ENCODE peak calls at places on chromosomes 3 and 15, in five cellular contexts. K is astrocyte of the spinal cord, G is dorsolateral prefrontal cortex, I is HFF-Myc, D is fibroblast of pulmonary artery. U is an unnamed sample.
A peak's percentile ranks its signal among the peaks of the same experiment; 100 is the strongest.

GRCh38 chr3:136617123-136617700 is 135.0 kb downstream of the STAG1 start:
- DNase-seq in K (no peak), I (no peak), D (no peak), G (no peak), U (no peak)

GRCh38 chr3:114664006-114664405 is 370.2 kb downstream of the TIGIT start:
- DNase-seq in K (no peak), D (no peak), G (no peak), I (no peak), U (peak; percentile 38)

GRCh38 chr15:65373163-65373651 is 4.6 kb downstream of the IGDCC3 start:
- DNase-seq in K (no peak), D (no peak), I (no peak), G (no peak), U (no peak)

GRCh38 chr3:86173401-86173800 is 817.5 kb downstream of the VGLL3 start:
- DNase-seq in I (no peak), D (no peak), K (no peak), G (no peak), U (no peak)

GRCh38 chr3:126664591-126665214 is 9.8 kb upstream of the TXNRD3 start:
- DNase-seq in D (no peak), I (no peak), G (no peak), K (peak; percentile 17), U (no peak)

GRCh38 chr15:59688383-59688887 is 685 bp downstream of the BNIP2 start:
- DNase-seq in I (peak; percentile 9), K (peak; percentile 71), G (no peak), D (peak; percentile 88), U (no peak)

GRCh38 chr3:4977001-4977888 is 2.0 kb upstream of the BHLHE40 start:
- DNase-seq in D (peak; percentile 91), I (no peak), K (peak; percentile 92), G (peak; percentile 62), U (peak; percentile 85)

GRCh38 chr3:169695051-169695450 is 31.5 kb upstream of the MECOM start:
- DNase-seq in K (no peak), I (no peak), G (no peak), D (peak; percentile 35), U (no peak)

GRCh38 chr3:170815340-170815739 is 54.7 kb downstream of the RPL22L1 start:
- DNase-seq in D (no peak), G (no peak), K (peak; percentile 29), I (no peak), U (no peak)

GRCh38 chr15:40549894-40550293 is 14.9 kb downstream of the CCDC32 start:
- DNase-seq in G (no peak), K (no peak), I (no peak), D (no peak), U (no peak)

GRCh38 chr3:117540583-117540982 is 831.0 kb downstream of the TUSC7 start:
- DNase-seq in K (no peak), D (no peak), G (no peak), I (no peak), U (no peak)

GRCh38 chr3:131708216-131708615 is 205.4 kb upstream of the MRPL3 start:
- DNase-seq in I (no peak), K (peak; percentile 23), G (no peak), D (no peak), U (no peak)

GRCh38 chr15:28992340-28992864 is 106.6 kb downstream of the APBA2 start:
- DNase-seq in K (no peak), I (no peak), G (no peak), D (no peak), U (no peak)

GRCh38 chr3:50675179-50676030 is 678 bp downstream of the DOCK3 start:
- DNase-seq in K (no peak), D (no peak), I (no peak), G (peak; percentile 81), U (no peak)

GRCh38 chr3:195128255-195129071 is 142.5 kb downstream of the XXYLT1 start:
- DNase-seq in G (no peak), I (no peak), K (peak; percentile 50), D (peak; percentile 49), U (no peak)

GRCh38 chr3:159838936-159839335 is 149.7 kb upstream of the IL12A start:
- DNase-seq in K (no peak), D (no peak), I (no peak), G (no peak), U (no peak)

GRCh38 chr3:186671051-186671450 is 5.2 kb downstream of the HRG start:
- DNase-seq in D (no peak), G (no peak), I (no peak), K (no peak), U (no peak)

GRCh38 chr15:98785796-98786581 is 137.7 kb downstream of the IGF1R start:
- DNase-seq in G (no peak), K (no peak), D (no peak), I (no peak), U (peak; percentile 78)
- H3K4me3 ChIP-seq in G (no peak overlapping the region), K (no peak overlapping the region), D (no peak overlapping the region), I (no peak overlapping the region), U (peak overlapping the region; percentile 13)

DNA sequence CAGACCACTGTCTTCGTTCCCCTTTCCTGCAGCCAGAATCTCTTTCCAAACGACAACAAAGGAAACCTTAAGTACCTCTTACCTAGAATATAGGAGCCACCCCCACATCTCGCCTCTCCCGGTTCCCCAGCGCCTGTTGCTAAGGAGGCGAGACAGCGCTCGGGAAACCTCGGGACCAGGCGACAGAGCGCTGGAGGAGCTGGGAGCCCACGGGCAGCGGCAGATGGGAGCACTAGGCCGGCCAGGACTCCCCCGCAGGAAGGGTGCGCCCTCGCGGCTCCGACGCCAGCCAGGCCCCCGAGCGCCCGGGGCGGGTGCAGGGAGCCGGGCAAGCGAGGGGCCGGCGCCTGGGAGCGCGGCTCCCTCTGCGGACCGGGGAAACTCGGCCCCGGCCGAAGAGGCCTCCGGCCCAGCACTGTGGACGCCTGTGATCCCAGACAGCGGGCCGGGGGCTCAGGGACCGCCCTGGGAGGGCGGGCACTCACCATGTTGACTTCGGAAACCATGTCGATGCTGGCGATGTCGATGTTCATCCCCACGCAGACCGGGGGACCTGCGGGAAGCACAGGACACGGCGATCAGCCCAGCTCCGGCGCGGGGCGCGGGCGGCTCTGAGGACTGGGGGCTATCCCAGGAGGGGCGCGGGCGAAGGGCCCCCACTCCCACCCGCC is 814 bp downstream of the GABRB3 start:
- DNase-seq in K (no peak), G (peak; percentile 53), I (no peak), D (peak; percentile 3), U (no peak)
- H3K4me3 ChIP-seq in K (no peak overlapping the region), G (peak overlapping the region; percentile 55), I (no peak overlapping the region), D (no peak overlapping the region), U (peak overlapping the region; percentile 32)

GRCh38 chr15:98779463-98780071 is 131.2 kb downstream of the IGF1R start:
- DNase-seq in K (peak; percentile 72), G (peak; percentile 83), D (peak; percentile 78), I (peak; percentile 42), U (no peak)
- H3K4me3 ChIP-seq in K (no peak overlapping the region), G (no peak overlapping the region), D (no peak overlapping the region), I (no peak overlapping the region), U (no peak overlapping the region)

DNA sequence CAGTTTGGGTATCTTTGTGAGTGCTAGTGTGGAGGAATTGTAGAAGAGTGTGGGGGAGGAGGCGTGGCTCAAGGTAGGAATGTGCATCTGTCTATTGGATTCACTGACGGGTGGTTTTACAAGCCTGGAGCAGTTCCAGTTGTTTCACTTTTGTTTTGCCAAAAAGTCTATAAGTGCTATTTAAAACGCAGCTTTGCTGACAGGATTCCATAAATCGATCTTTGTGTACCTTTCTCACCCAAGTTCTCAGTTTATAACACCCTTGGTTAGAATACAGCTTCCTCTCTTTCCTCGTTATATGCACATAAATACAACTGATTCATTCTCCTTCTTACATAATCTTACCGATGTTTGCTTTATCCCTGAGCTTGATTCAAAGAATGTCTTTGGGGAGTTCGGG is 123.2 kb upstream of the UBE2E2 start:
- DNase-seq in G (no peak), D (peak; percentile 15), K (no peak), I (no peak), U (no peak)
- H3K4me3 ChIP-seq in G (no peak overlapping the region), D (no peak overlapping the region), K (no peak overlapping the region), I (no peak overlapping the region), U (no peak overlapping the region)

DNA sequence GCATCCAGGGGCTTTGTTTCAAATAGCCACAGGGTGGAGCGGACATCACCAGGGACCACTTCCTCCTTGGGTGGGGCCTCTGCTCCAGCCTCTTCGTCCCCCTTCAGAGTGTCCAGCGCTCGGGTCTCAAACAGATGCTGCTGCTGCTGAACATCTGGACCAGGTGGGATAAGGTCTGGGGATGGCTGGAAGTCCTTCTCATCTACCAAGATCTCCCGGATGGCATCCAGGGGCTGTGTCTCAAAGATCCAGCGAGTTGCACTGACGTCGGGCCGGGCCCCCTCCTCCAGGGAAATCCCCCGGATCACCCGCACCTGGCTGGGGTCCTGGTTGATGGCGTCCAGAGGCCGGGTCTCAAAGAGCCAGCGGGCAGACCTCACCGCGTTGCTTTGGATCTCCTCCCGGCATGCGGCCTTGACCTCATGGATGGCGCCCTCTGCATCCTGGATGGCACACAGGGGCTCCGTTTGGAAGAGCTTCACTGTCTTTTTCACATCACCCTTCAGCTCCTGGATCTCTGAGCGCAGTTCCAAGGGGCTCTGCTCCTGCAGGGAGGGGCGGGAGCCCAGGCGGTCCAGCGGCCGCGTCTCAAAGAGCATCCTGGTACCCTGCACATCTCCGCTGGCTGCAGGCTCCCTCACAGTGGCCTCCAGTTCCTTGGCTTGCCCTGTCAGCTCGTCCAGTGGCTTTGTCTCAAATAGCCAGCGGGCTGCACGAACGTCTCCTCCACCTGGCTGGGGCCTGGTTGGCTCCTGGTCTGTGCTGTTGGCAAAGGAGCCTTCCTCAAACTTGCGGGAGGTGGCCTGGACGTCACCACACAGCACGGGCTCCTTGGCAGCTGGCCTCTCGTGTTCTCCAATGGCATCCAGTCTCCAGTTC is 3.9 kb downstream of the XIRP1 start:
- DNase-seq in G (no peak), D (no peak), K (no peak), I (no peak), U (no peak)
- H3K4me3 ChIP-seq in G (no peak overlapping the region), D (no peak overlapping the region), K (no peak overlapping the region), I (no peak overlapping the region), U (no peak overlapping the region)

GRCh38 chr15:85606721-85607120 is 188.0 kb downstream of the KLHL25 start:
- DNase-seq in K (no peak), D (no peak), I (no peak), G (no peak), U (no peak)
- H3K4me3 ChIP-seq in K (no peak overlapping the region), D (no peak overlapping the region), I (no peak overlapping the region), G (no peak overlapping the region), U (no peak overlapping the region)

GRCh38 chr3:30269751-30270445 is 336.5 kb upstream of the TGFBR2 start:
- DNase-seq in I (no peak), K (no peak), G (no peak), D (no peak), U (no peak)
- H3K4me3 ChIP-seq in I (no peak overlapping the region), K (no peak overlapping the region), G (no peak overlapping the region), D (no peak overlapping the region), U (no peak overlapping the region)

GRCh38 chr3:120177907-120178306 is 83.7 kb upstream of the GSK3B start:
- DNase-seq in G (no peak), I (no peak), K (peak; percentile 12), D (peak; percentile 34), U (no peak)

GRCh38 chr3:120174811-120175210 is 80.6 kb upstream of the GSK3B start:
- DNase-seq in D (no peak), I (no peak), G (no peak), K (no peak), U (no peak)

GRCh38 chr3:120180731-120181412 is 86.6 kb upstream of the GSK3B start:
- DNase-seq in I (no peak), G (no peak), K (no peak), D (no peak), U (no peak)

GRCh38 chr3:120173056-120173675 is 78.9 kb upstream of the GSK3B start:
- DNase-seq in D (no peak), K (peak; percentile 8), I (no peak), G (no peak), U (no peak)

GRCh38 chr3:120177151-120177550 is 82.9 kb upstream of the GSK3B start:
- DNase-seq in G (no peak), K (peak; percentile 76), I (peak; percentile 58), D (peak; percentile 91), U (no peak)
- H3K4me3 ChIP-seq in G (no peak overlapping the region), K (no peak overlapping the region), I (peak overlapping the region; percentile 4), D (peak overlapping the region; percentile 4), U (no peak overlapping the region)

U was measured in retinal pigment epithelial cell.